ENCODE peak calls at places on chromosomes 5 and 9, in ten cellular contexts. One of them, this sample, is unnamed.

GRCh38 chr5:130141689-130142320 is 237.5 kb downstream of the CHSY3 start:
- DNase-seq in heart right ventricle: peak; percentile 6
- DNase-seq in mesenchymal stem cell: peak; percentile 62
- DNase-seq in A673: no peak
- DNase-seq in suprapubic skin: no peak
- DNase-seq in A549: peak; percentile 21
- DNase-seq in transverse colon: peak; percentile 14
- DNase-seq in trophoblast cell: peak; percentile 61
- DNase-seq in small intestine: peak; percentile 1
- DNase-seq in pancreas: no peak
- DNase-seq in this sample: peak; percentile 73

GRCh38 chr5:72156921-72157320 is 49.6 kb downstream of the MAP1B start:
- DNase-seq in heart right ventricle: no peak
- DNase-seq in mesenchymal stem cell: peak; percentile 92
- DNase-seq in A673: no peak
- DNase-seq in suprapubic skin: no peak
- DNase-seq in A549: no peak
- DNase-seq in transverse colon: no peak
- DNase-seq in trophoblast cell: no peak
- DNase-seq in small intestine: no peak
- DNase-seq in pancreas: no peak
- DNase-seq in this sample: no peak

GRCh38 chr5:93789173-93790070 is 48.0 kb upstream of the POU5F2 start:
- DNase-seq in heart right ventricle: no peak
- DNase-seq in mesenchymal stem cell: peak; percentile 63
- DNase-seq in A673: peak; percentile 9
- DNase-seq in suprapubic skin: no peak
- DNase-seq in A549: peak; percentile 22
- DNase-seq in transverse colon: no peak
- DNase-seq in trophoblast cell: peak; percentile 9
- DNase-seq in small intestine: peak; percentile 12
- DNase-seq in pancreas: no peak
- DNase-seq in this sample: no peak

GRCh38 chr5:16385516-16386090 is 80.0 kb downstream of the ZNF622 start:
- DNase-seq in heart right ventricle: no peak
- DNase-seq in mesenchymal stem cell: no peak
- DNase-seq in A673: no peak
- DNase-seq in suprapubic skin: no peak
- DNase-seq in A549: no peak
- DNase-seq in transverse colon: no peak
- DNase-seq in trophoblast cell: no peak
- DNase-seq in small intestine: no peak
- DNase-seq in pancreas: no peak
- DNase-seq in this sample: no peak

GRCh38 chr5:37971483-37972024 is 131.7 kb upstream of the GDNF start:
- DNase-seq in heart right ventricle: no peak
- DNase-seq in mesenchymal stem cell: no peak
- DNase-seq in A673: no peak
- DNase-seq in suprapubic skin: no peak
- DNase-seq in A549: no peak
- DNase-seq in transverse colon: no peak
- DNase-seq in trophoblast cell: no peak
- DNase-seq in small intestine: no peak
- DNase-seq in pancreas: no peak
- DNase-seq in this sample: no peak

GRCh38 chr9:120583958-120584369 is 4.0 kb upstream of the CDK5RAP2 start:
- DNase-seq in heart right ventricle: peak; percentile 62
- DNase-seq in mesenchymal stem cell: peak; percentile 54
- DNase-seq in A673: peak; percentile 68
- DNase-seq in suprapubic skin: no peak
- DNase-seq in A549: peak; percentile 71
- DNase-seq in transverse colon: peak; percentile 40
- DNase-seq in trophoblast cell: peak; percentile 34
- DNase-seq in small intestine: peak; percentile 54
- DNase-seq in pancreas: peak; percentile 44
- DNase-seq in this sample: no peak

GRCh38 chr5:172114875-172115422 is 73.1 kb downstream of the STK10 start:
- DNase-seq in heart right ventricle: peak; percentile 54
- DNase-seq in mesenchymal stem cell: no peak
- DNase-seq in A673: no peak
- DNase-seq in suprapubic skin: peak; percentile 68
- DNase-seq in A549: no peak
- DNase-seq in transverse colon: peak; percentile 66
- DNase-seq in trophoblast cell: peak; percentile 26
- DNase-seq in small intestine: peak; percentile 30
- DNase-seq in pancreas: no peak
- DNase-seq in this sample: no peak

GRCh38 chr5:92364986-92365550 is 982.0 kb upstream of the ARRDC3 start:
- DNase-seq in heart right ventricle: no peak
- DNase-seq in mesenchymal stem cell: peak; percentile 1
- DNase-seq in A673: no peak
- DNase-seq in suprapubic skin: no peak
- DNase-seq in A549: no peak
- DNase-seq in transverse colon: no peak
- DNase-seq in trophoblast cell: no peak
- DNase-seq in small intestine: no peak
- DNase-seq in pancreas: no peak
- DNase-seq in this sample: peak; percentile 39

GRCh38 chr5:133293953-133294352 is 242.1 kb downstream of the HSPA4 start:
- DNase-seq in heart right ventricle: no peak
- DNase-seq in mesenchymal stem cell: no peak
- DNase-seq in A673: no peak
- DNase-seq in suprapubic skin: no peak
- DNase-seq in A549: no peak
- DNase-seq in transverse colon: no peak
- DNase-seq in trophoblast cell: no peak
- DNase-seq in small intestine: no peak
- DNase-seq in pancreas: no peak
- DNase-seq in this sample: no peak

GRCh38 chr9:75775173-75775572 is 115.3 kb upstream of the PCSK5 start:
- DNase-seq in heart right ventricle: peak; percentile 14
- DNase-seq in mesenchymal stem cell: no peak
- DNase-seq in A673: no peak
- DNase-seq in suprapubic skin: no peak
- DNase-seq in A549: no peak
- DNase-seq in transverse colon: no peak
- DNase-seq in trophoblast cell: no peak
- DNase-seq in small intestine: no peak
- DNase-seq in pancreas: no peak
- DNase-seq in this sample: no peak

GRCh38 chr9:114327749-114328148 is 1.9 kb upstream of the ORM2 start:
- DNase-seq in heart right ventricle: no peak
- DNase-seq in mesenchymal stem cell: no peak
- DNase-seq in A673: no peak
- DNase-seq in suprapubic skin: no peak
- DNase-seq in A549: no peak
- DNase-seq in transverse colon: no peak
- DNase-seq in trophoblast cell: no peak
- DNase-seq in small intestine: no peak
- DNase-seq in pancreas: no peak
- DNase-seq in this sample: peak; percentile 83

GRCh38 chr9:76873056-76873792 is 32.7 kb downstream of the PRUNE2 start:
- DNase-seq in heart right ventricle: peak; percentile 6
- DNase-seq in mesenchymal stem cell: no peak
- DNase-seq in A673: peak; percentile 91
- DNase-seq in suprapubic skin: no peak
- DNase-seq in A549: no peak
- DNase-seq in transverse colon: no peak
- DNase-seq in trophoblast cell: no peak
- DNase-seq in small intestine: no peak
- DNase-seq in pancreas: no peak
- DNase-seq in this sample: no peak

GRCh38 chr9:86978413-86978812 is 31.1 kb upstream of the GAS1 start:
- DNase-seq in heart right ventricle: no peak
- DNase-seq in mesenchymal stem cell: no peak
- DNase-seq in A673: no peak
- DNase-seq in suprapubic skin: no peak
- DNase-seq in A549: no peak
- DNase-seq in transverse colon: no peak
- DNase-seq in trophoblast cell: peak; percentile 48
- DNase-seq in small intestine: no peak
- DNase-seq in pancreas: no peak
- DNase-seq in this sample: no peak

GRCh38 chr5:73541981-73542380 is 23.5 kb downstream of the ANKRA2 start:
- DNase-seq in heart right ventricle: no peak
- DNase-seq in mesenchymal stem cell: no peak
- DNase-seq in A673: no peak
- DNase-seq in suprapubic skin: no peak
- DNase-seq in A549: no peak
- DNase-seq in transverse colon: no peak
- DNase-seq in trophoblast cell: no peak
- DNase-seq in small intestine: no peak
- DNase-seq in pancreas: no peak
- DNase-seq in this sample: no peak

GRCh38 chr5:151897896-151898295 is 26.8 kb downstream of the GLRA1 start:
- DNase-seq in heart right ventricle: no peak
- DNase-seq in mesenchymal stem cell: no peak
- DNase-seq in A673: no peak
- DNase-seq in suprapubic skin: no peak
- DNase-seq in A549: no peak
- DNase-seq in transverse colon: no peak
- DNase-seq in trophoblast cell: no peak
- DNase-seq in small intestine: no peak
- DNase-seq in pancreas: no peak
- DNase-seq in this sample: no peak

GRCh38 chr5:158124606-158125316 is 265.8 kb upstream of the CLINT1 start:
- DNase-seq in heart right ventricle: no peak
- DNase-seq in mesenchymal stem cell: no peak
- DNase-seq in A673: no peak
- DNase-seq in suprapubic skin: no peak
- DNase-seq in A549: no peak
- DNase-seq in transverse colon: no peak
- DNase-seq in trophoblast cell: no peak
- DNase-seq in small intestine: no peak
- DNase-seq in pancreas: no peak
- DNase-seq in this sample: no peak

DNA sequence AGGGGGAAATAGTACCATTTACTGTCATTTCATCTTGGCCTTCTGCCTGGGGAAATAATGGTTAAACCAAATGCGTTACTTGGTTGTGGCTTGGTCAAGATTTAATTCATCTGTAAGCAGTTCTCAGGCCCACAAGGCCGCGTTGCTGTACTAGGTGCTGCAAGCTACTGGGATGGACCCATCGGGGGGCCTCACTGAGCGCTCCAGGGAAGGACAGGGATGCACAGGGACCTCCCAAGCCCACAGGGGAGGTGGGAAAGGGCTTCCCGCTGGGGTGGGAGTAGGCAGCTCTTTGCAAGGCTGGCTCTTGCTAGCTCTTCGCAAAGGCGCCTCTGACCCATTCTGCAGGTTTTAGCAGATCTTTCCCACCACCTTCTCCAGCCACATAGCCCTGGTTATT is 8.0 kb downstream of the GFPT2 start:
- DNase-seq in heart right ventricle: no peak
- DNase-seq in mesenchymal stem cell: no peak
- DNase-seq in A673: no peak
- DNase-seq in suprapubic skin: no peak
- DNase-seq in A549: no peak
- DNase-seq in transverse colon: no peak
- DNase-seq in trophoblast cell: no peak
- DNase-seq in small intestine: no peak
- DNase-seq in pancreas: no peak
- DNase-seq in this sample: peak; percentile 73
- H3K4me1 ChIP-seq in heart right ventricle: no peaks in the 10 kb centered on the region
- H3K4me1 ChIP-seq in mesenchymal stem cell: peaks cover 32% of the 10 kb centered on the region
- H3K4me1 ChIP-seq in A673: peaks cover 6% of the 10 kb centered on the region
- H3K4me1 ChIP-seq in suprapubic skin: peaks cover 9% of the 10 kb centered on the region
- H3K4me1 ChIP-seq in A549: peaks cover 31% of the 10 kb centered on the region
- H3K4me1 ChIP-seq in transverse colon: peaks cover 3% of the 10 kb centered on the region
- H3K4me1 ChIP-seq in trophoblast cell: peaks cover 2% of the 10 kb centered on the region
- H3K4me1 ChIP-seq in small intestine: no peaks in the 10 kb centered on the region
- H3K4me1 ChIP-seq in pancreas: no peaks in the 10 kb centered on the region
- H3K4me1 ChIP-seq in this sample: no peaks in the 10 kb centered on the region

GRCh38 chr5:147441191-147441695 is 68.6 kb downstream of the DPYSL3 start:
- DNase-seq in heart right ventricle: no peak
- DNase-seq in mesenchymal stem cell: no peak
- DNase-seq in A673: no peak
- DNase-seq in suprapubic skin: no peak
- DNase-seq in A549: no peak
- DNase-seq in transverse colon: no peak
- DNase-seq in trophoblast cell: no peak
- DNase-seq in small intestine: no peak
- DNase-seq in pancreas: no peak
- DNase-seq in this sample: no peak
- H3K27ac ChIP-seq in heart right ventricle: no peak overlapping the region
- H3K27ac ChIP-seq in mesenchymal stem cell: no peak overlapping the region
- H3K27ac ChIP-seq in A673: no peak overlapping the region
- H3K27ac ChIP-seq in suprapubic skin: no peak overlapping the region
- H3K27ac ChIP-seq in A549: no peak overlapping the region
- H3K27ac ChIP-seq in transverse colon: peak overlapping the region; percentile 5
- H3K27ac ChIP-seq in trophoblast cell: no peak overlapping the region
- H3K27ac ChIP-seq in small intestine: no peak overlapping the region
- H3K27ac ChIP-seq in pancreas: no peak overlapping the region
- H3K27ac ChIP-seq in this sample: no peak overlapping the region

DNA sequence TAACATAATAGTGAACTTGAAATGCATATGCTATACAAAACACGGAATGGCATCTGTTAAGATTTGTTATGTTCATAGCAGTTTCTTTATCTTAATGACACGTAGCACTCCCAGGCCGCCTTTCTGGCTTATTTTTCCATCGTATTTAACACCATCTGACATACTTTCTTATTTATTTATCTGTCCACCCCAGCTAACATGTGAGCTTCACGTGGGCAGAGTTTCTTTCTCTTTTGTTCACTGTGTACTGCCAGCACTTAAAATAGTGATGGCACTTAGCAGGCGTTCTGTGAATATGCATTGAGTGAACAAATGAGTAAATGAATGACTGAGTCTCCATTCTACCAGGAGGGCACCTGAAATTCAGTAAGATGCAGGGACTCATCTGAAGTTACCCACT is 29.4 kb upstream of the SYNPO start:
- DNase-seq in heart right ventricle: no peak
- DNase-seq in mesenchymal stem cell: no peak
- DNase-seq in A673: no peak
- DNase-seq in suprapubic skin: no peak
- DNase-seq in A549: no peak
- DNase-seq in transverse colon: no peak
- DNase-seq in trophoblast cell: no peak
- DNase-seq in small intestine: no peak
- DNase-seq in pancreas: no peak
- DNase-seq in this sample: no peak
- H3K4me1 ChIP-seq in heart right ventricle: peaks cover 90% of the 10 kb centered on the region
- H3K4me1 ChIP-seq in mesenchymal stem cell: peaks cover 17% of the 10 kb centered on the region
- H3K4me1 ChIP-seq in A673: peaks cover 23% of the 10 kb centered on the region
- H3K4me1 ChIP-seq in suprapubic skin: peaks cover 36% of the 10 kb centered on the region
- H3K4me1 ChIP-seq in A549: peaks cover 14% of the 10 kb centered on the region
- H3K4me1 ChIP-seq in transverse colon: peaks cover 60% of the 10 kb centered on the region
- H3K4me1 ChIP-seq in trophoblast cell: peaks cover 2% of the 10 kb centered on the region
- H3K4me1 ChIP-seq in small intestine: peaks cover 13% of the 10 kb centered on the region
- H3K4me1 ChIP-seq in pancreas: peaks cover 42% of the 10 kb centered on the region
- H3K4me1 ChIP-seq in this sample: peaks cover 11% of the 10 kb centered on the region

GRCh38 chr9:136546697-136547481 is 1.0 kb upstream of the NOTCH1 start:
- DNase-seq in heart right ventricle: no peak
- DNase-seq in mesenchymal stem cell: peak; percentile 92
- DNase-seq in A673: peak; percentile 67
- DNase-seq in suprapubic skin: peak; percentile 85
- DNase-seq in A549: peak; percentile 57
- DNase-seq in transverse colon: peak; percentile 81
- DNase-seq in trophoblast cell: peak; percentile 17
- DNase-seq in small intestine: peak; percentile 75
- DNase-seq in pancreas: peak; percentile 87
- DNase-seq in this sample: peak; percentile 90
- H3K27ac ChIP-seq in heart right ventricle: peak overlapping the region; percentile 98
- H3K27ac ChIP-seq in mesenchymal stem cell: peak overlapping the region; percentile 26
- H3K27ac ChIP-seq in A673: peak overlapping the region; percentile 93
- H3K27ac ChIP-seq in suprapubic skin: peak overlapping the region; percentile 97
- H3K27ac ChIP-seq in A549: peak overlapping the region; percentile 98
- H3K27ac ChIP-seq in transverse colon: peak overlapping the region; percentile 93
- H3K27ac ChIP-seq in trophoblast cell: peak overlapping the region; percentile 52
- H3K27ac ChIP-seq in small intestine: peak overlapping the region; percentile 93
- H3K27ac ChIP-seq in pancreas: peak overlapping the region; percentile 96
- H3K27ac ChIP-seq in this sample: peak overlapping the region; percentile 72

GRCh38 chr5:78642701-78643100 is 5.9 kb downstream of the LHFPL2 start:
- DNase-seq in heart right ventricle: no peak
- DNase-seq in mesenchymal stem cell: no peak
- DNase-seq in A673: no peak
- DNase-seq in suprapubic skin: no peak
- DNase-seq in A549: no peak
- DNase-seq in transverse colon: no peak
- DNase-seq in trophoblast cell: no peak
- DNase-seq in small intestine: peak; percentile 37
- DNase-seq in pancreas: no peak
- DNase-seq in this sample: no peak
- H3K4me1 ChIP-seq in heart right ventricle: peaks cover 34% of the 10 kb centered on the region
- H3K4me1 ChIP-seq in mesenchymal stem cell: peaks cover 9% of the 10 kb centered on the region
- H3K4me1 ChIP-seq in A673: peaks cover 11% of the 10 kb centered on the region
- H3K4me1 ChIP-seq in suprapubic skin: peaks cover 41% of the 10 kb centered on the region
- H3K4me1 ChIP-seq in A549: peaks cover 94% of the 10 kb centered on the region
- H3K4me1 ChIP-seq in transverse colon: peaks cover 35% of the 10 kb centered on the region
- H3K4me1 ChIP-seq in trophoblast cell: peaks cover 34% of the 10 kb centered on the region
- H3K4me1 ChIP-seq in small intestine: peaks cover 12% of the 10 kb centered on the region
- H3K4me1 ChIP-seq in pancreas: peaks cover 37% of the 10 kb centered on the region
- H3K4me1 ChIP-seq in this sample: peaks cover 4% of the 10 kb centered on the region